ENCODE peak calls at places on chromosomes 4 and X, in five cellular contexts. I is Jurkat, Clone E6-1; A is GM23248; M is fibroblast of mammary gland; B is body of pancreas. K is an unnamed sample.

GRCh38 chrX:123854329-123854728 is 5.5 kb upstream of the XIAP start:
- DNase-seq in I (no peak), A (peak), M (peak), B (no peak), K (peak)

GRCh38 chr4:88010921-88011320 is 3.5 kb downstream of the PKD2 start:
- DNase-seq in I (no peak), A (peak), M (peak), B (no peak), K (no peak)

GRCh38 chrX:129679856-129680255 is 25.1 kb upstream of the APLN start:
- DNase-seq in I (no peak), A (peak), M (peak), B (no peak), K (no peak)

GRCh38 chr4:178426871-178427270 is 984.6 kb upstream of the AGA start:
- DNase-seq in I (no peak), A (no peak), M (no peak), B (no peak), K (no peak)

GRCh38 chr4:136505020-136505419 is 1027.3 kb downstream of the PCDH18 start:
- DNase-seq in I (no peak), A (no peak), M (no peak), B (no peak), K (no peak)

GRCh38 chr4:74284074-74284473 is 24.2 kb upstream of the EPGN start:
- DNase-seq in I (no peak), A (peak), M (peak), B (no peak), K (peak)

GRCh38 chr4:128573781-128574508 is 235.6 kb upstream of the JADE1 start:
- DNase-seq in I (no peak), A (peak), M (peak), B (no peak), K (no peak)

GRCh38 chrX:16892504-16893362 is 22.6 kb upstream of the RBBP7 start:
- DNase-seq in I (peak), A (peak), M (peak), B (peak), K (peak)

GRCh38 chrX:82218361-82218760 is 1016.5 kb downstream of the SH3BGRL start:
- DNase-seq in I (peak), A (peak), M (peak), B (no peak), K (no peak)

GRCh38 chr4:25142468-25142867 is 17.8 kb downstream of the SEPSECS start:
- DNase-seq in I (no peak), A (no peak), M (no peak), B (no peak), K (no peak)

GRCh38 chr4:115090483-115091075 is 22.8 kb downstream of the NDST4 start:
- DNase-seq in I (peak), A (peak), M (peak), B (no peak), K (no peak)

GRCh38 chr4:184644553-184645307 is 4.5 kb downstream of the CASP3 start:
- DNase-seq in I (no peak), A (peak), M (peak), B (no peak), K (no peak)

GRCh38 chr4:82721819-82722423 is 76.7 kb downstream of the SCD5 start:
- DNase-seq in I (peak), A (peak), M (no peak), B (peak), K (no peak)

GRCh38 chrX:141175786-141176185 is 1.1 kb downstream of the LDOC1 start:
- DNase-seq in I (no peak), A (no peak), M (no peak), B (peak), K (no peak)

GRCh38 chr4:112823631-112824030 is 186.7 kb downstream of the LARP7 start:
- DNase-seq in I (no peak), A (no peak), M (no peak), B (no peak), K (no peak)

GRCh38 chr4:37224832-37225231 is 19.7 kb upstream of the NWD2 start:
- DNase-seq in I (no peak), A (no peak), M (no peak), B (no peak), K (no peak)

GRCh38 chr4:5982156-5982973 is 35.9 kb downstream of the C4orf50 start:
- DNase-seq in I (no peak), A (no peak), M (no peak), B (no peak), K (no peak)

GRCh38 chrX:110086916-110087484 is 84.1 kb downstream of the TMEM164 start:
- DNase-seq in I (no peak), A (peak), M (peak), B (no peak), K (peak)

GRCh38 chr4:33467291-33467690 is 2747.1 kb downstream of the PCDH7 start:
- DNase-seq in I (no peak), A (no peak), M (no peak), B (no peak), K (no peak)

GRCh38 chr4:95155759-95156451 is 392.9 kb downstream of the UNC5C start:
- DNase-seq in I (peak), A (peak), M (peak), B (no peak), K (peak)

GRCh38 chr4:2907706-2908293 is 55.4 kb downstream of the NOP14 start:
- DNase-seq in I (no peak), A (no peak), M (no peak), B (peak), K (no peak)

GRCh38 chr4:23266401-23266800 is 573.7 kb downstream of the GBA3 start:
- DNase-seq in I (no peak), A (no peak), M (no peak), B (no peak), K (no peak)

GRCh38 chr4:73181231-73181630 is 77.4 kb downstream of the ANKRD17 start:
- DNase-seq in I (no peak), A (no peak), M (no peak), B (no peak), K (no peak)

GRCh38 chrX:53440631-53441517 is 6.7 kb upstream of the HSD17B10 start:
- DNase-seq in I (no peak), A (peak), M (peak), B (peak), K (no peak)

GRCh38 chr4:150074064-150074463 is 4.2 kb upstream of the DCLK2 start:
- DNase-seq in I (no peak), A (no peak), M (no peak), B (no peak), K (no peak)

GRCh38 chr4:76974150-76974549 is 24.6 kb downstream of the SEPTIN11 start:
- DNase-seq in I (no peak), A (no peak), M (peak), B (no peak), K (no peak)

GRCh38 chr4:146534178-146534577 is 12.4 kb upstream of the SLC10A7 start:
- DNase-seq in I (no peak), A (no peak), M (no peak), B (no peak), K (no peak)

GRCh38 chr4:182175788-182176519 is 67.2 kb upstream of the TENM3 start:
- DNase-seq in I (no peak), A (no peak), M (peak), B (no peak), K (no peak)

GRCh38 chrX:53681661-53682060 is 4.9 kb downstream of the HUWE1 start:
- DNase-seq in I (no peak), A (peak), M (peak), B (no peak), K (no peak)

GRCh38 chrX:130173190-130173895 is 1.6 kb downstream of the RAB33A start:
- DNase-seq in I (no peak), A (peak), M (peak), B (no peak), K (peak)

GRCh38 chr4:48767055-48767454 is 13.0 kb downstream of the FRYL start:
- DNase-seq in I (no peak), A (no peak), M (no peak), B (no peak), K (no peak)

GRCh38 chr4:135824759-135825331 is 1623.3 kb upstream of the PABPC4L start:
- DNase-seq in I (no peak), A (no peak), M (no peak), B (no peak), K (no peak)

GRCh38 chr4:170090667-170091052 is 904 bp upstream of the AADAT start:
- DNase-seq in I (no peak), A (peak), M (no peak), B (no peak), K (no peak)

GRCh38 chr4:171785392-171785791 is 27.8 kb upstream of the GALNTL6 start:
- DNase-seq in I (no peak), A (no peak), M (no peak), B (no peak), K (no peak)

GRCh38 chr4:2412534-2412884 is 5.9 kb downstream of the ZFYVE28 start:
- DNase-seq in I (peak), A (no peak), M (no peak), B (no peak), K (no peak)

GRCh38 chrX:12237131-12237530 is 98.9 kb downstream of the FRMPD4 start:
- DNase-seq in I (no peak), A (no peak), M (no peak), B (no peak), K (no peak)

GRCh38 chr4:10096976-10097330 is 19.6 kb downstream of the WDR1 start:
- DNase-seq in I (no peak), A (no peak), M (no peak), B (no peak), K (no peak)

GRCh38 chr4:10094841-10095240 is 21.8 kb downstream of the WDR1 start:
- DNase-seq in I (peak), A (no peak), M (no peak), B (no peak), K (no peak)

GRCh38 chr4:10093801-10094552 is 22.6 kb downstream of the WDR1 start:
- DNase-seq in I (peak), A (peak), M (peak), B (no peak), K (peak)

GRCh38 chr4:10096201-10096975 is 20.2 kb downstream of the WDR1 start:
- DNase-seq in I (peak), A (peak), M (peak), B (no peak), K (peak)

DNA sequence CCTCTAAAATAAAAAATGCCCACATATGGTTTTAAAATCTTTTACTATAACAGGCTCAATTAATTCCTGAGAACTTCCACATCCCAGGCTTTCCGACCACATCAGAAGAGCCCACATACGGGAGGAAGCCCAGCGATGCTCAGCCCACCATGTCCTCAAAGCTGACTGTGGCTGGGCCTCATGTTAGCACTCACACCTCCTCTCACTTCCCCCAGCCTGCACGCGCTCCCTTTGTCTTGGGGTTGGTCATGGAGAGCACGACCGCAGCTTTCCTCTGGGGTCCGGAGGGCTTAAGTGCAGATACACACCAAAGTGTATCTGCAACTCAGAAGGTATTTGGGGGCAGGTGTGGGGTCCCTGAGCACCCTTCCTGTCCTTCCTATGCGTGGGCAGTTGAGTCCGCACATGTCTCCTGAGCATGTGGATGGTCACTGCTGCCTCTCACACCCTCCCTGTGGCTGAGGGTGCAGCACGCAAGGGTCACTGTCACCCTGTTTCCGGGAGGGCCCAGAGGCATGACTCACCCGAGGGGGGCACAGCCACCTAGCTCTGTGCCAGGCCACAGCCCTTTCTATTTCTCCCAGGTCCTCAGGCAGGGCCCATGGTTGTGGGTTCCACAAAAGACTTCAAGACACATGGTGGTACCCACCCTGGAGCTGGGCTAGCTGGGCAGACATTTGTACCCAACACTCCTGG is 21.2 kb downstream of the WDR1 start:
- DNase-seq in I (no peak), A (peak), M (no peak), B (no peak), K (no peak)
- H3K4me3 ChIP-seq in I (no peak), A (no peak), M (no peak), B (no peak), K (no peak)

DNA sequence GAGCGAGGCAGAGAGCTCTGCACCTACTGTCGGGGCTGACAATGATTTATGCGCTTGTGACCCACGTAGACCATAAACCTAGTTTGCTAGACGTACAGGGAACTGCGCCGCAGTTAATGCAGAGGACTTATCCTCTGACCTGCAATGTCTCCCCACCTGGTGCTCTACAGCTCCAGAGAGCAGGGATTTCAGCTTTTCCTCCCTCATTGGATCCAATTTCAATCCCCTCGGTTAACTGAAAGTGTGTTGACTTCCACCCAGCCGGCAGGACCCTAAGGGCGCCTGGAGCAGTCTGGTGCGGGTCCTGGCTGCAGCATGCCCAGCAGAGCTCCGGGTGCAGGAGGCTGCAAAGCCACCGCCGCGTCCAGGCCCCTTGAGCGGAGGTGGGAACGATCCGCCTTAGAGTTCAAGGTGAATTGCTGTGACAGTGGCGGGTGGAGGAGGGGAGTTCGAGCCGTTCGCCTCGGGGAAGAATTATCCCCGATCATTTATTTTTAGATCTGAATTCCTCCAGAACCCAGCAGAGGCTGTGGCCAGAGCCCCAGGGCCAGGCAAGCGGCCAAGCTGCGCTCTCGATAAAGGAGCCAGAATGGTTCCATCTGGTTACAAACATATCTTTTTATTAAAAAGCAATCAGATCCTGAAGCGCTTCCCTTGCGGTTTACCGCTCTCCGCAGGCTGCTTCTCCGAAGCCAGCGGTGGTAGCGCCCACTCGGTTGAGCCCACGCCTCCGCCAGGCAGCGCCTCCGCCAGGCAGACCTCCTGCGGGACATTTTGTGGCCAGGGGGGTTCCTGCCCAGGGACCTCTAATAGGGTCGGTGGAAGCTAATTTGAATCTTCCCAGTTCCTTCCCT is 66.0 kb downstream of the FBXO8 start:
- DNase-seq in I (peak), A (peak), M (peak), B (peak), K (peak)
- H3K4me3 ChIP-seq in I (no peak), A (peak), M (peak), B (no peak), K (peak)

DNA sequence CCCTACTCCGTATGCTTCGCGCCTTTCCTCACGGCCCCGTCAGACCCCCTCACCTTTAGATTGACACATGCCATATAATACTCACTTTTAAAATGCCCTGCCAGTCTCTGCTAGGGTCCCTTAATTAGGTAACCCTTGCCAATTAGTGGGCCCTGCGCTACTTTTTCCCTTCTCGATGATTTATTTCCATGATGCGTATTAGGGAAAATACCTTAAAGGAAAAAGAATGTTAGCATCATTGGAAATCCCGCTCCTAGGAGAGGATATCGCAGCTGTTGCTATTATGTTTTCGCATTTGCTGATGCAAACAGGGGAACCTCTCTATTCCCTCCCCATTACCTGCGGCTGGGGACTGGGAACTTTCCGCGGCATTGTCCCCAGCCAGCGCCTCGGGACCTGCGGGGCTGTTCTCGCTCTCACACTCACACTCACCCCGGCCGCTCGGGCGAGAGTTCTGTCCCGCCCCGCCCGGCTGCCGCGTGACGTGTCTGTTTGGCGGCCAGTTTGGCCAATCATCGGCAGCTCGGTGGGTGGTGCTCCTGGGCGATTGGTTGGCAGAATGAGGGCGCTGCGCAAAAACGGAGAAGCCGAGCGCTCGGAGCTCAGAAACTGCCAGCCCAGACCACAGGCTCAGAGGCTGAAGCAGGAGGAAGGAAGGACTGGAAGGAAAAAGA is at the start of gene PCDH10:
- DNase-seq in I (no peak), A (peak), M (peak), B (peak), K (peak)
- H3K4me3 ChIP-seq in I (no peak), A (peak), M (peak), B (no peak), K (peak)

DNA sequence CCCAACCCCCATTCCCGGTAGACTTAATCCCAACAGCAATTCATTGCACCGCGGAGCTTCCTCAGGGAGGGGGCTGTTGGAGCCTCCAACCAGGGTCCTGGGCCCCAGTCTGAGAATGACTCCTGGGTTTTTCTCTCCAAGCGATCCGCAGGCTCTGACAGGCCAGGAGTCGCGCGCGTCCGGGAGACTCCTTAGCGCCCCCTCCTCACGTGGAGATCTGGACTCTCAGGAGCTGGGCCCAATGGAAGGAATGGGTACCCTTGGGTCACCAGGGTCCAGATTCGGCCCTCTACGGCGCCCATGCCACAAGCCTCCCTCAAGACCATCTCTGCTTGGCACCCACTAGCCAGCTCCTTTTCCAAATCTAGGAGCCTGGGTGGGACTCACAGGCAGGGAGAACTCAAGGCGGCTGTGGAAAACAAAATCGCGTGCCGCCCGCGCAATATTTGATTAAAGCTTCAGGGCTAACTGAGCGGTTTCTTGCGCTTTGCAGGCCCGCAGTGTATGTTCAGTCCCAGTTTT is 7.1 kb downstream of the HAND2 start:
- DNase-seq in I (no peak), A (peak), M (peak), B (no peak), K (no peak)
- H3K4me3 ChIP-seq in I (no peak), A (peak), M (peak), B (no peak), K (peak)

GRCh38 chr4:173332963-173333657 is 1.0 kb downstream of the HMGB2 start:
- DNase-seq in I (no peak), A (peak), M (peak), B (no peak), K (no peak)

GRCh38 chr4:173333658-173334084 is 487 bp downstream of the HMGB2 start:
- DNase-seq in I (no peak), A (peak), M (peak), B (peak), K (no peak)

GRCh38 chr4:173330590-173330989 is 3.6 kb downstream of the HMGB2 start:
- DNase-seq in I (no peak), A (no peak), M (no peak), B (no peak), K (no peak)

GRCh38 chr4:173334085-173334890 is at the start of gene HMGB2:
- DNase-seq in I (peak), A (peak), M (peak), B (peak), K (peak)

GRCh38 chr4:173332021-173332487 is 2.1 kb downstream of the HMGB2 start:
- DNase-seq in I (no peak), A (peak), M (peak), B (no peak), K (no peak)
- H3K4me3 ChIP-seq in I (peak), A (peak), M (peak), B (no peak), K (peak)

GRCh38 chr4:26242451-26242850 is 78.4 kb upstream of the RBPJ start:
- DNase-seq in I (no peak), A (peak), M (peak), B (no peak), K (no peak)

GRCh38 chr4:26238426-26238781 is 82.4 kb upstream of the RBPJ start:
- DNase-seq in I (no peak), A (no peak), M (peak), B (no peak), K (no peak)

GRCh38 chr4:26239796-26240195 is 81.0 kb upstream of the RBPJ start:
- DNase-seq in I (no peak), A (peak), M (no peak), B (no peak), K (no peak)

GRCh38 chr4:26237916-26238315 is 82.9 kb upstream of the RBPJ start:
- DNase-seq in I (no peak), A (no peak), M (no peak), B (no peak), K (no peak)

GRCh38 chr4:26238782-26239647 is 81.8 kb upstream of the RBPJ start:
- DNase-seq in I (no peak), A (peak), M (peak), B (no peak), K (no peak)
- H3K4me3 ChIP-seq in I (no peak), A (peak), M (no peak), B (no peak), K (no peak)

GRCh38 chr4:119014658-119015057 is 121.0 kb upstream of the MYOZ2 start:
- DNase-seq in I (no peak), A (no peak), M (no peak), B (no peak), K (no peak)

GRCh38 chr4:119005888-119006287 is 117.2 kb downstream of the SYNPO2 start:
- DNase-seq in I (no peak), A (no peak), M (no peak), B (no peak), K (no peak)

GRCh38 chr4:119016636-119017035 is 119.0 kb upstream of the MYOZ2 start:
- DNase-seq in I (no peak), A (peak), M (peak), B (no peak), K (peak)

GRCh38 chr4:119011607-119011988 is 122.9 kb downstream of the SYNPO2 start:
- DNase-seq in I (no peak), A (no peak), M (no peak), B (no peak), K (no peak)

GRCh38 chr4:119010909-119011606 is 122.4 kb downstream of the SYNPO2 start:
- DNase-seq in I (no peak), A (no peak), M (peak), B (no peak), K (no peak)
- H3K4me3 ChIP-seq in I (no peak), A (no peak), M (no peak), B (no peak), K (no peak)